ENCODE peak calls at places on chromosomes 13 and 19, in eight cellular contexts. One of them, this sample, is unnamed. For H3K36me3, the result is how much of the 10 kb centered on the place peaks cover.

GRCh38 chr13:78602561-78603239 is 652 bp downstream of the POU4F1 start:
- DNase-seq in mammary epithelial cell: no peak
- DNase-seq in H1: no peak
- DNase-seq in astrocyte: no peak
- DNase-seq in endothelial cell of umbilical vein: no peak
- DNase-seq in fibroblast of lung: no peak
- DNase-seq in GM23248: no peak
- DNase-seq in GM23338: peak
- DNase-seq in this sample: peak

GRCh38 chr19:797528-798414 is 519 bp downstream of the PTBP1 start:
- DNase-seq in GM23248: peak
- DNase-seq in mammary epithelial cell: peak
- DNase-seq in GM23338: peak
- DNase-seq in astrocyte: peak
- DNase-seq in endothelial cell of umbilical vein: peak
- DNase-seq in H1: no peak
- DNase-seq in fibroblast of lung: peak
- DNase-seq in this sample: peak

GRCh38 chr19:55581145-55581827 is 638 bp upstream of the ZNF579 start:
- DNase-seq in GM23248: peak
- DNase-seq in GM23338: peak
- DNase-seq in H1: no peak
- DNase-seq in fibroblast of lung: no peak
- DNase-seq in astrocyte: no peak
- DNase-seq in endothelial cell of umbilical vein: no peak
- DNase-seq in mammary epithelial cell: no peak
- DNase-seq in this sample: peak

GRCh38 chr19:14479985-14480694 is 5.0 kb upstream of the PTGER1 start:
- DNase-seq in GM23338: peak
- DNase-seq in endothelial cell of umbilical vein: no peak
- DNase-seq in mammary epithelial cell: no peak
- DNase-seq in H1: no peak
- DNase-seq in GM23248: no peak
- DNase-seq in astrocyte: no peak
- DNase-seq in fibroblast of lung: peak
- DNase-seq in this sample: peak

GRCh38 chr13:40644838-40645620 is 21.4 kb downstream of the FOXO1 start:
- DNase-seq in mammary epithelial cell: peak
- DNase-seq in endothelial cell of umbilical vein: no peak
- DNase-seq in H1: no peak
- DNase-seq in GM23248: peak
- DNase-seq in GM23338: no peak
- DNase-seq in fibroblast of lung: no peak
- DNase-seq in astrocyte: no peak
- DNase-seq in this sample: peak

GRCh38 chr19:17719730-17720486 is 628 bp downstream of the MAP1S start:
- DNase-seq in H1: no peak
- DNase-seq in GM23338: peak
- DNase-seq in endothelial cell of umbilical vein: no peak
- DNase-seq in astrocyte: no peak
- DNase-seq in mammary epithelial cell: peak
- DNase-seq in GM23248: peak
- DNase-seq in fibroblast of lung: no peak
- DNase-seq in this sample: peak

GRCh38 chr13:112446347-112446861 is 70.2 kb downstream of the SPACA7 start:
- DNase-seq in fibroblast of lung: no peak
- DNase-seq in mammary epithelial cell: no peak
- DNase-seq in GM23248: no peak
- DNase-seq in H1: no peak
- DNase-seq in GM23338: no peak
- DNase-seq in astrocyte: no peak
- DNase-seq in endothelial cell of umbilical vein: no peak
- DNase-seq in this sample: no peak

GRCh38 chr13:77262198-77262597 is 64.7 kb downstream of the MYCBP2 start:
- DNase-seq in H1: no peak
- DNase-seq in GM23338: no peak
- DNase-seq in astrocyte: no peak
- DNase-seq in fibroblast of lung: no peak
- DNase-seq in GM23248: no peak
- DNase-seq in endothelial cell of umbilical vein: no peak
- DNase-seq in mammary epithelial cell: no peak
- DNase-seq in this sample: no peak

GRCh38 chr19:1211494-1212234 is 6.1 kb downstream of the STK11 start:
- DNase-seq in GM23338: peak
- DNase-seq in endothelial cell of umbilical vein: no peak
- DNase-seq in GM23248: no peak
- DNase-seq in H1: no peak
- DNase-seq in mammary epithelial cell: peak
- DNase-seq in astrocyte: peak
- DNase-seq in fibroblast of lung: peak
- DNase-seq in this sample: peak

GRCh38 chr19:16303755-16304154 is 20.9 kb upstream of the KLF2 start:
- DNase-seq in astrocyte: no peak
- DNase-seq in GM23248: no peak
- DNase-seq in mammary epithelial cell: no peak
- DNase-seq in GM23338: no peak
- DNase-seq in H1: no peak
- DNase-seq in endothelial cell of umbilical vein: peak
- DNase-seq in fibroblast of lung: peak
- DNase-seq in this sample: no peak

GRCh38 chr13:43085545-43085944 is 62.2 kb downstream of the DNAJC15 start:
- DNase-seq in fibroblast of lung: peak
- DNase-seq in GM23338: peak
- DNase-seq in endothelial cell of umbilical vein: peak
- DNase-seq in GM23248: peak
- DNase-seq in mammary epithelial cell: peak
- DNase-seq in astrocyte: peak
- DNase-seq in H1: no peak
- DNase-seq in this sample: no peak

GRCh38 chr13:80012281-80012680 is 328.6 kb downstream of the SPRY2 start:
- DNase-seq in H1: no peak
- DNase-seq in mammary epithelial cell: no peak
- DNase-seq in astrocyte: no peak
- DNase-seq in GM23338: no peak
- DNase-seq in GM23248: peak
- DNase-seq in endothelial cell of umbilical vein: peak
- DNase-seq in fibroblast of lung: peak
- DNase-seq in this sample: no peak

GRCh38 chr13:73365681-73366080 is 306.9 kb downstream of the KLF5 start:
- DNase-seq in fibroblast of lung: no peak
- DNase-seq in astrocyte: no peak
- DNase-seq in mammary epithelial cell: peak
- DNase-seq in GM23338: peak
- DNase-seq in endothelial cell of umbilical vein: no peak
- DNase-seq in GM23248: no peak
- DNase-seq in H1: no peak
- DNase-seq in this sample: no peak

GRCh38 chr19:35994868-35995654 is at the start of gene SDHAF1:
- DNase-seq in endothelial cell of umbilical vein: peak
- DNase-seq in GM23248: peak
- DNase-seq in astrocyte: peak
- DNase-seq in GM23338: peak
- DNase-seq in H1: peak
- DNase-seq in mammary epithelial cell: peak
- DNase-seq in fibroblast of lung: peak
- DNase-seq in this sample: peak

GRCh38 chr13:113930711-113931637 is 42.9 kb downstream of the C13orf46 start:
- DNase-seq in H1: no peak
- DNase-seq in GM23338: no peak
- DNase-seq in mammary epithelial cell: no peak
- DNase-seq in endothelial cell of umbilical vein: no peak
- DNase-seq in astrocyte: no peak
- DNase-seq in fibroblast of lung: no peak
- DNase-seq in GM23248: no peak
- DNase-seq in this sample: no peak

GRCh38 chr13:40272776-40273139 is 393.7 kb downstream of the FOXO1 start:
- DNase-seq in endothelial cell of umbilical vein: no peak
- DNase-seq in H1: no peak
- DNase-seq in GM23338: no peak
- DNase-seq in mammary epithelial cell: peak
- DNase-seq in astrocyte: peak
- DNase-seq in fibroblast of lung: peak
- DNase-seq in GM23248: peak
- DNase-seq in this sample: no peak

GRCh38 chr13:38570706-38571105 is 116.2 kb upstream of the FREM2 start:
- DNase-seq in mammary epithelial cell: peak
- DNase-seq in GM23338: no peak
- DNase-seq in fibroblast of lung: no peak
- DNase-seq in GM23248: peak
- DNase-seq in endothelial cell of umbilical vein: no peak
- DNase-seq in astrocyte: no peak
- DNase-seq in H1: no peak
- DNase-seq in this sample: no peak

GRCh38 chr19:18109731-18110671 is 12.4 kb downstream of the MAST3 start:
- DNase-seq in mammary epithelial cell: no peak
- DNase-seq in GM23248: peak
- DNase-seq in endothelial cell of umbilical vein: no peak
- DNase-seq in H1: no peak
- DNase-seq in astrocyte: no peak
- DNase-seq in fibroblast of lung: no peak
- DNase-seq in GM23338: peak
- DNase-seq in this sample: peak

GRCh38 chr19:50005428-50005827 is 19.7 kb downstream of the VRK3 start:
- DNase-seq in astrocyte: no peak
- DNase-seq in mammary epithelial cell: no peak
- DNase-seq in GM23248: no peak
- DNase-seq in GM23338: no peak
- DNase-seq in endothelial cell of umbilical vein: no peak
- DNase-seq in H1: no peak
- DNase-seq in fibroblast of lung: no peak
- DNase-seq in this sample: no peak

GRCh38 chr19:33866696-33867095 is 70.0 kb downstream of the KCTD15 start:
- DNase-seq in astrocyte: no peak
- DNase-seq in GM23248: no peak
- DNase-seq in mammary epithelial cell: no peak
- DNase-seq in fibroblast of lung: no peak
- DNase-seq in endothelial cell of umbilical vein: no peak
- DNase-seq in H1: no peak
- DNase-seq in GM23338: no peak
- DNase-seq in this sample: no peak

GRCh38 chr19:54570316-54570715 is 3.3 kb upstream of the LILRA2 start:
- DNase-seq in astrocyte: no peak
- DNase-seq in mammary epithelial cell: no peak
- DNase-seq in GM23248: no peak
- DNase-seq in endothelial cell of umbilical vein: no peak
- DNase-seq in fibroblast of lung: no peak
- DNase-seq in H1: no peak
- DNase-seq in GM23338: no peak
- DNase-seq in this sample: no peak

DNA sequence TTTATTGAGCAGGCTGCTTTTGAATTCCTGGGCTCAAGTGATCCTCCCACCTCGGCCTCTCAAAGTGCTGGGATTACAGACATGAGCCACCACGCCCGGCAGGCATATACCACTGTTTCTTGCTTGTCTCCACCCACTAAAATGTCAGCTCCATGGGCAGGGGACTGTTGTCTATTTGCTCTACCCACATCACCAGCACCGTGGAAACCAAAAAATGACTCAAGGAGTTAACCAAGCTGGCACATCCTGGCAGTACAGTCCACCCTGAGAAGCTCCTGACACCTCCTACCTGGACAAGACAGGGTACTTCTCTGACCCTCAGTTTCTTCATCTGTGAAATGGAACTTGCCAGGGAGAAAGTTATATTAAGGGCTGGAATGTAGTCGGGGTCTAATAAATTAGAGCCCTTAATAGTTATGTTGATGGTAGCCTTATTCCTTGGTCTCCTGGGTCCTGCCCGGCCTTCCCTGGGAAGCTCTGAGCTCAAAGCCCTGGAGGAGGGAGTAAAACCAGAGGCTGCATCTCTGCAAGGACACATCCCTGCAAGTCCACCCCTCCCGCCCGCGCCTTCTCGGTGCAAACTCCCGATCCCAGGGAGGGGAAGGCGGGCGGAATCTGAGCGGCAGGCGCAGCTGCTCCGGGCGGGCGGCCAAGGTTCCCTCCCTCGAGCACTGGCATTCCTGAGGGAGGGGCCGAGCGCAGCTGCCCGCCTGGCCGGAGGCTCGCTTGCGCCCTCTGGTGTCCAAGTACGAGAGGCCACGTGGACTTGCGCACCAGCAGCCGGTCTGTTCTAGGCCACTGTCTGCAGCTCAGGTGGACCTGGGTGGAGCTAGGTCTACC is 14.1 kb downstream of the RDH8 start:
- DNase-seq in astrocyte: peak
- DNase-seq in H1: peak
- DNase-seq in GM23248: peak
- DNase-seq in fibroblast of lung: peak
- DNase-seq in mammary epithelial cell: peak
- DNase-seq in GM23338: peak
- DNase-seq in endothelial cell of umbilical vein: peak
- DNase-seq in this sample: peak
- TF ChIP-seq EZH2 in astrocyte: no peak
- TF ChIP-seq EZH2 in H1: no peak
- TF ChIP-seq EZH2 in GM23248: no peak
- TF ChIP-seq EZH2 in fibroblast of lung: no peak
- TF ChIP-seq EZH2 in mammary epithelial cell: no peak
- TF ChIP-seq EZH2 in GM23338: no peak
- TF ChIP-seq EZH2 in endothelial cell of umbilical vein: no peak
- TF ChIP-seq EZH2 in this sample: no peak

GRCh38 chr19:48619692-48620565 is 623 bp downstream of the SPHK2 start:
- DNase-seq in H1: no peak
- DNase-seq in GM23248: peak
- DNase-seq in GM23338: no peak
- DNase-seq in fibroblast of lung: no peak
- DNase-seq in astrocyte: no peak
- DNase-seq in endothelial cell of umbilical vein: no peak
- DNase-seq in mammary epithelial cell: no peak
- DNase-seq in this sample: no peak
- H3K36me3 ChIP-seq in H1: under half
- H3K36me3 ChIP-seq in GM23248: under half
- H3K36me3 ChIP-seq in GM23338: under half
- H3K36me3 ChIP-seq in fibroblast of lung: under half
- H3K36me3 ChIP-seq in astrocyte: under half
- H3K36me3 ChIP-seq in endothelial cell of umbilical vein: under half
- H3K36me3 ChIP-seq in mammary epithelial cell: under half
- H3K36me3 ChIP-seq in this sample: under half

DNA sequence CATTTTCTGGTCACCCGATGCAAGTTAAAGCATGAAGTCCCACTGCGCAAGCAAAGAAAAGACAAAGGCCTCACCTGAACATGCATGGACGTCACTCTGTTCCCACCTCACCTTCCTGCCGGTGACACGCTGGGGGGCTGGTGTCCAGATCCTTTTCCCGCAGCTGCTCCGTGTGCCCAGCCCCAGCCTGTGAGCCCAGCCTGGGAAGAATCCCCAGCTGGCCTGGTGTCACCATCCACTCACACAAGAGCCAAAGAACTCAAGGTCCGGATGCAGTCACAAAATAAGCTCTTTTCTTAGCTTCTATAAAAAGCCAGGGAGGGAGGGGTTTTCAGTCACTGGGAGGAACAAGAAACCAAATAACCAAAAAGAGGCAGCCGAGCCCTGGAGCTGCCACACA is 249.9 kb downstream of the COL4A1 start:
- DNase-seq in GM23248: no peak
- DNase-seq in mammary epithelial cell: no peak
- DNase-seq in astrocyte: no peak
- DNase-seq in fibroblast of lung: no peak
- DNase-seq in H1: no peak
- DNase-seq in endothelial cell of umbilical vein: no peak
- DNase-seq in GM23338: no peak
- DNase-seq in this sample: no peak
- H3K4me2 ChIP-seq in GM23248: no peak
- H3K4me2 ChIP-seq in mammary epithelial cell: no peak
- H3K4me2 ChIP-seq in astrocyte: no peak
- H3K4me2 ChIP-seq in fibroblast of lung: no peak
- H3K4me2 ChIP-seq in H1: no peak
- H3K4me2 ChIP-seq in endothelial cell of umbilical vein: no peak
- H3K4me2 ChIP-seq in GM23338: no peak
- H3K4me2 ChIP-seq in this sample: no peak

GRCh38 chr13:27791901-27792392 is 336 bp upstream of the GSX1 start:
- DNase-seq in fibroblast of lung: no peak
- DNase-seq in mammary epithelial cell: no peak
- DNase-seq in endothelial cell of umbilical vein: no peak
- DNase-seq in astrocyte: no peak
- DNase-seq in H1: no peak
- DNase-seq in GM23338: no peak
- DNase-seq in GM23248: no peak
- DNase-seq in this sample: no peak
- TF ChIP-seq EZH2 in fibroblast of lung: no peak
- TF ChIP-seq EZH2 in mammary epithelial cell: no peak
- TF ChIP-seq EZH2 in endothelial cell of umbilical vein: no peak
- TF ChIP-seq EZH2 in astrocyte: no peak
- TF ChIP-seq EZH2 in H1: no peak
- TF ChIP-seq EZH2 in GM23338: peak
- TF ChIP-seq EZH2 in GM23248: no peak
- TF ChIP-seq EZH2 in this sample: no peak